ENCODE peak calls at places on chromosomes 3 and 15, in six cellular contexts. S is SJSA1; U is central memory CD4-positive, alpha-beta T cell; A is stimulated activated CD4-positive, alpha-beta T cell treated with anti-CD3 and anti-CD28 coated beads, TNF-alpha, amount 100 ng/mL, for 1 hour; Y is effector memory CD8-positive, alpha-beta T cell; X is CD8-positive, alpha-beta T cell. E is an unnamed sample.

GRCh38 chr15:70479056-70479455 is 284.3 kb downstream of the UACA start:
- DNase-seq in S (no peak), U (no peak), A (no peak), Y (no peak), X (no peak), E (no peak)

GRCh38 chr3:63015614-63016016 is 140.4 kb upstream of the CADPS start:
- DNase-seq in S (no peak), U (no peak), A (no peak), Y (no peak), X (no peak), E (no peak)

GRCh38 chr3:66484106-66484857 is 16.5 kb downstream of the LRIG1 start:
- DNase-seq in S (no peak), U (no peak), A (no peak), Y (no peak), X (no peak), E (no peak)

GRCh38 chr15:90553248-90553745 is 23.6 kb downstream of the CRTC3 start:
- DNase-seq in S (peak), U (no peak), A (no peak), Y (no peak), X (no peak), E (no peak)

GRCh38 chr3:50100956-50101845 is 12.5 kb downstream of the RBM5 start:
- DNase-seq in S (no peak), U (no peak), A (no peak), Y (no peak), X (no peak), E (no peak)

GRCh38 chr15:31274496-31275330 is 51.9 kb upstream of the KLF13 start:
- DNase-seq in S (no peak), U (no peak), A (no peak), Y (no peak), X (no peak), E (no peak)

GRCh38 chr3:193778676-193779075 is 185.7 kb downstream of the OPA1 start:
- DNase-seq in S (no peak), U (no peak), A (no peak), Y (no peak), X (no peak), E (no peak)

GRCh38 chr3:110101361-110101760 is 764.0 kb upstream of the DPPA4 start:
- DNase-seq in S (no peak), U (no peak), A (no peak), Y (no peak), X (no peak), E (no peak)

GRCh38 chr3:63386568-63386967 is 108.5 kb downstream of the SYNPR start:
- DNase-seq in S (no peak), U (no peak), A (no peak), Y (no peak), X (no peak), E (no peak)

GRCh38 chr3:32438596-32439344 is 47.1 kb downstream of the CMTM7 start:
- DNase-seq in S (no peak), U (no peak), A (no peak), Y (no peak), X (no peak), E (no peak)

GRCh38 chr3:59425942-59426341 is 376.1 kb upstream of the CFAP20DC start:
- DNase-seq in S (no peak), U (peak), A (peak), Y (peak), X (peak), E (no peak)

GRCh38 chr15:91099616-91100560 is at the start of gene SV2B:
- DNase-seq in S (peak), U (peak), A (no peak), Y (peak), X (peak), E (no peak)

GRCh38 chr3:135103913-135104312 is 308.9 kb downstream of the EPHB1 start:
- DNase-seq in S (no peak), U (no peak), A (no peak), Y (no peak), X (no peak), E (no peak)

GRCh38 chr15:35697549-35698299 is 151.8 kb upstream of the DPH6 start:
- DNase-seq in S (peak), U (no peak), A (no peak), Y (no peak), X (no peak), E (no peak)

GRCh38 chr15:41231536-41231935 is 468 bp downstream of the CHP1 start:
- DNase-seq in S (no peak), U (no peak), A (no peak), Y (no peak), X (no peak), E (no peak)

GRCh38 chr3:133124511-133124910 is 86.3 kb downstream of the TMEM108 start:
- DNase-seq in S (no peak), U (no peak), A (no peak), Y (no peak), X (no peak), E (no peak)

GRCh38 chr3:115623414-115623868 is at the start of gene GAP43:
- DNase-seq in S (peak), U (no peak), A (no peak), Y (no peak), X (no peak), E (no peak)

GRCh38 chr3:194471863-194472262 is 14.9 kb downstream of the ATP13A3 start:
- DNase-seq in S (no peak), U (no peak), A (no peak), Y (no peak), X (no peak), E (no peak)

GRCh38 chr15:24955549-24955929 is 752 bp downstream of the SNRPN start:
- DNase-seq in S (no peak), U (no peak), A (peak), Y (peak), X (peak), E (no peak)

GRCh38 chr3:189233225-189233858 is 61.6 kb downstream of the TPRG1 start:
- DNase-seq in S (peak), U (no peak), A (no peak), Y (no peak), X (no peak), E (no peak)

GRCh38 chr3:8979262-8979661 is 16.0 kb upstream of the RAD18 start:
- DNase-seq in S (no peak), U (no peak), A (no peak), Y (no peak), X (no peak), E (no peak)

GRCh38 chr3:180855364-180855763 is 57.1 kb upstream of the FXR1 start:
- DNase-seq in S (peak), U (no peak), A (no peak), Y (no peak), X (no peak), E (no peak)